ENCODE peak calls at places on chromosomes 11 and 22, in seven cellular contexts. B is neural progenitor cell; D is fibroblast of lung; A is chondrocyte; I is cardiac fibroblast; V is A549; Y is CD8-positive, alpha-beta T cell. N is an unnamed sample.

GRCh38 chr11:86101493-86101892 is 32.6 kb upstream of the PICALM start:
- DNase-seq in B (no peak), D (no peak), A (no peak), I (no peak), V (peak), Y (no peak), N (no peak)

GRCh38 chr11:100003985-100004384 is 683.1 kb upstream of the ARHGAP42 start:
- DNase-seq in B (no peak), D (no peak), A (no peak), I (peak), V (no peak), Y (no peak), N (no peak)

GRCh38 chr11:105244157-105244820 is 104.7 kb upstream of the CARD18 start:
- DNase-seq in B (no peak), D (peak), A (no peak), I (peak), V (peak), Y (no peak), N (no peak)

GRCh38 chr11:12540075-12540685 is 134.0 kb upstream of the TEAD1 start:
- DNase-seq in B (no peak), D (peak), A (no peak), I (peak), V (no peak), Y (no peak), N (no peak)

GRCh38 chr22:18119409-18120110 is 9.0 kb downstream of the TUBA8 start:
- DNase-seq in B (no peak), D (no peak), A (no peak), I (no peak), V (no peak), Y (no peak), N (no peak)

GRCh38 chr11:117482881-117483280 is 155.2 kb downstream of the CEP164 start:
- DNase-seq in B (peak), D (no peak), A (no peak), I (no peak), V (no peak), Y (no peak), N (no peak)

GRCh38 chr11:106457727-106458126 is 380.3 kb downstream of the AASDHPPT start:
- DNase-seq in B (no peak), D (peak), A (no peak), I (peak), V (no peak), Y (no peak), N (no peak)

GRCh38 chr11:134724779-134725140 is 312.7 kb upstream of the B3GAT1 start:
- DNase-seq in B (no peak), D (no peak), A (no peak), I (no peak), V (no peak), Y (no peak), N (no peak)

GRCh38 chr11:31106963-31107576 is 262.5 kb downstream of the DCDC1 start:
- DNase-seq in B (peak), D (peak), A (no peak), I (peak), V (peak), Y (peak), N (peak)

GRCh38 chr11:10998674-10999073 is 140.8 kb upstream of the ZBED5 start:
- DNase-seq in B (no peak), D (no peak), A (no peak), I (no peak), V (no peak), Y (no peak), N (no peak)

GRCh38 chr11:33234397-33235168 is 22.6 kb upstream of the HIPK3 start:
- DNase-seq in B (no peak), D (peak), A (no peak), I (peak), V (no peak), Y (no peak), N (no peak)

GRCh38 chr22:21624120-21624879 is 5.5 kb downstream of the YDJC start:
- DNase-seq in B (peak), D (peak), A (no peak), I (peak), V (no peak), Y (no peak), N (peak)

GRCh38 chr11:1202154-1202775 is 20.6 kb upstream of the MUC5B start:
- DNase-seq in B (no peak), D (no peak), A (peak), I (no peak), V (no peak), Y (no peak), N (peak)

GRCh38 chr11:103266167-103266831 is 157.1 kb downstream of the DYNC2H1 start:
- DNase-seq in B (no peak), D (no peak), A (no peak), I (no peak), V (no peak), Y (no peak), N (no peak)

GRCh38 chr11:118536726-118537125 is 5.7 kb downstream of the TMEM25 start:
- DNase-seq in B (no peak), D (peak), A (no peak), I (no peak), V (no peak), Y (no peak), N (no peak)

GRCh38 chr22:36798671-36799066 is 18.2 kb downstream of the PVALB start:
- DNase-seq in B (no peak), D (no peak), A (no peak), I (no peak), V (no peak), Y (no peak), N (no peak)

GRCh38 chr11:9741260-9741659 is 77.4 kb downstream of the SWAP70 start:
- DNase-seq in B (no peak), D (no peak), A (no peak), I (no peak), V (no peak), Y (no peak), N (no peak)

GRCh38 chr22:49268924-49269323 is 558.7 kb downstream of the BRD1 start:
- DNase-seq in B (no peak), D (no peak), A (peak), I (no peak), V (no peak), Y (no peak), N (no peak)

GRCh38 chr11:125085301-125086081 is 22.4 kb downstream of the SLC37A2 start:
- DNase-seq in B (no peak), D (no peak), A (peak), I (no peak), V (no peak), Y (no peak), N (no peak)

GRCh38 chr11:86034710-86035109 is 34.2 kb downstream of the PICALM start:
- DNase-seq in B (no peak), D (no peak), A (no peak), I (no peak), V (no peak), Y (no peak), N (no peak)

GRCh38 chr11:8719260-8720190 is 36.9 kb downstream of the RPL27A start:
- DNase-seq in B (no peak), D (peak), A (no peak), I (peak), V (peak), Y (no peak), N (no peak)

GRCh38 chr11:122107045-122107444 is 9.0 kb downstream of the BLID start:
- DNase-seq in B (no peak), D (no peak), A (no peak), I (no peak), V (no peak), Y (no peak), N (no peak)

GRCh38 chr11:119691701-119692546 is 37.1 kb downstream of the NECTIN1 start:
- DNase-seq in B (no peak), D (no peak), A (no peak), I (no peak), V (no peak), Y (no peak), N (no peak)

GRCh38 chr11:119693253-119693815 is 35.7 kb downstream of the NECTIN1 start:
- DNase-seq in B (no peak), D (no peak), A (no peak), I (no peak), V (no peak), Y (no peak), N (no peak)

GRCh38 chr11:119696378-119697157 is 32.4 kb downstream of the NECTIN1 start:
- DNase-seq in B (peak), D (no peak), A (no peak), I (no peak), V (no peak), Y (no peak), N (no peak)

GRCh38 chr11:119692547-119692834 is 36.5 kb downstream of the NECTIN1 start:
- DNase-seq in B (no peak), D (no peak), A (no peak), I (no peak), V (no peak), Y (no peak), N (no peak)

GRCh38 chr11:119694334-119694733 is 34.7 kb downstream of the NECTIN1 start:
- DNase-seq in B (no peak), D (no peak), A (no peak), I (no peak), V (no peak), Y (no peak), N (no peak)
- TF ChIP-seq CTCF in B (no peak), D (no peak), A (no peak), I (no peak), V (no peak), Y (no peak), N (no peak)

GRCh38 chr22:23077627-23078461 is 7.5 kb downstream of the GNAZ start:
- DNase-seq in B (no peak), D (no peak), A (no peak), I (no peak), V (no peak), Y (no peak), N (no peak)
- TF ChIP-seq CTCF in B (no peak), D (no peak), A (no peak), I (no peak), V (no peak), Y (no peak), N (no peak)

GRCh38 chr11:129951201-129951882 is 51.3 kb downstream of the PRDM10 start:
- DNase-seq in B (no peak), D (no peak), A (no peak), I (peak), V (no peak), Y (no peak), N (no peak)

GRCh38 chr11:129949067-129949466 is 53.6 kb downstream of the PRDM10 start:
- DNase-seq in B (no peak), D (no peak), A (no peak), I (no peak), V (no peak), Y (no peak), N (no peak)

GRCh38 chr11:129950319-129951034 is 52.2 kb downstream of the PRDM10 start:
- DNase-seq in B (peak), D (peak), A (no peak), I (peak), V (no peak), Y (no peak), N (no peak)

GRCh38 chr11:129949976-129950318 is 52.7 kb downstream of the PRDM10 start:
- DNase-seq in B (no peak), D (no peak), A (no peak), I (no peak), V (no peak), Y (no peak), N (no peak)

GRCh38 chr11:129951883-129952262 is 50.8 kb downstream of the PRDM10 start:
- DNase-seq in B (no peak), D (no peak), A (no peak), I (no peak), V (no peak), Y (no peak), N (no peak)
- TF ChIP-seq CTCF in B (no peak), D (no peak), A (no peak), I (no peak), V (no peak), Y (no peak), N (no peak)

GRCh38 chr11:61908730-61909622 is 8.4 kb downstream of the RAB3IL1 start:
- DNase-seq in B (peak), D (no peak), A (peak), I (peak), V (no peak), Y (no peak), N (no peak)
- TF ChIP-seq CTCF in B (no peak), D (no peak), A (no peak), I (no peak), V (no peak), Y (no peak), N (no peak)

GRCh38 chr11:6469599-6469998 is 4.1 kb downstream of the TRIM3 start:
- DNase-seq in B (no peak), D (no peak), A (no peak), I (no peak), V (no peak), Y (no peak), N (no peak)
- TF ChIP-seq CTCF in B (no peak), D (no peak), A (no peak), I (no peak), V (no peak), Y (no peak), N (no peak)

N was measured in endothelial cell.